ENCODE peak calls at places on chromosomes 6 and 20, in five cellular contexts. G is anterior cingulate cortex; K is right cardiac atrium; M is activated CD4-positive, alpha-beta T cell treated with anti-CD3 and anti-CD28 coated beads, Interleukin-2, amount 10 ng/mL, durations not matched to agents 7 days and 5 days; N is NCI-H460. J is an unnamed sample.

GRCh38 chr20:47610247-47610944 is 108.7 kb downstream of the NCOA3 start:
- DNase-seq in M (peak), N (peak), G (no peak), K (peak), J (no peak)

GRCh38 chr6:150880336-150880735 is 14.8 kb downstream of the MTHFD1L start:
- DNase-seq in M (no peak), K (no peak), N (no peak), G (no peak), J (no peak)

GRCh38 chr20:34988176-34988540 is 32.5 kb downstream of the MYH7B start:
- DNase-seq in M (no peak), K (no peak), G (no peak), N (no peak), J (peak)

GRCh38 chr20:62367483-62368302 is 581 bp upstream of the LAMA5 start:
- DNase-seq in M (no peak), G (no peak), K (peak), N (no peak), J (peak)

GRCh38 chr6:31652925-31653724 is 664 bp upstream of the BAG6 start:
- DNase-seq in K (peak), N (no peak), M (peak), G (peak), J (peak)

GRCh38 chr6:28266962-28267694 is at the start of gene ZSCAN26:
- DNase-seq in K (peak), N (peak), G (peak), M (peak), J (peak)

GRCh38 chr6:97023982-97024381 is 99.5 kb downstream of the KLHL32 start:
- DNase-seq in M (no peak), G (no peak), N (no peak), K (no peak), J (no peak)

GRCh38 chr6:156719395-156719719 is 57.8 kb upstream of the ARID1B start:
- DNase-seq in M (no peak), N (no peak), G (no peak), K (no peak), J (no peak)

GRCh38 chr6:158923801-158924498 is 76.1 kb downstream of the RSPH3 start:
- DNase-seq in K (no peak), M (no peak), G (no peak), N (no peak), J (no peak)

GRCh38 chr6:39005774-39006173 is 42.8 kb upstream of the GLP1R start:
- DNase-seq in G (no peak), N (no peak), K (no peak), M (no peak), J (no peak)

GRCh38 chr6:27687154-27688013 is 214.5 kb upstream of the ZNF184 start:
- DNase-seq in G (peak), M (peak), N (peak), K (peak), J (peak)

GRCh38 chr20:5234158-5234557 is 82.6 kb downstream of the PROKR2 start:
- DNase-seq in G (no peak), M (no peak), N (no peak), K (no peak), J (no peak)

GRCh38 chr6:37244430-37245310 is 12.9 kb upstream of the TBC1D22B start:
- DNase-seq in M (no peak), K (peak), G (no peak), N (peak), J (peak)

GRCh38 chr6:109454483-109455160 is 950 bp downstream of the MICAL1 start:
- DNase-seq in N (no peak), M (peak), K (no peak), G (peak), J (no peak)

GRCh38 chr20:11271319-11271718 is 597.5 kb upstream of the JAG1 start:
- DNase-seq in K (no peak), N (no peak), G (no peak), M (no peak), J (no peak)

GRCh38 chr6:29976253-29976587 is 33.9 kb downstream of the HLA-A start:
- DNase-seq in N (no peak), K (no peak), G (no peak), M (no peak), J (no peak)

GRCh38 chr6:161215876-161216615 is 57.8 kb downstream of the AGPAT4 start:
- DNase-seq in G (no peak), M (no peak), N (no peak), K (no peak), J (no peak)

GRCh38 chr6:18763086-18763485 is 375.9 kb downstream of the RNF144B start:
- DNase-seq in K (no peak), G (no peak), N (no peak), M (no peak), J (no peak)

GRCh38 chr6:122580731-122581130 is 29.5 kb upstream of the PKIB start:
- DNase-seq in N (no peak), K (no peak), M (no peak), G (no peak), J (no peak)

GRCh38 chr6:13548500-13549210 is 25.7 kb upstream of the SIRT5 start:
- DNase-seq in K (no peak), M (no peak), N (no peak), G (no peak), J (no peak)

GRCh38 chr20:36845288-36845969 is 30.5 kb upstream of the TLDC2 start:
- DNase-seq in G (peak), K (no peak), N (no peak), M (no peak), J (peak)

GRCh38 chr20:4674672-4675071 is 47.0 kb upstream of the PRND start:
- DNase-seq in N (no peak), K (no peak), G (no peak), M (no peak), J (no peak)

GRCh38 chr6:134185277-134185676 is 132.6 kb downstream of the SGK1 start:
- DNase-seq in N (no peak), G (no peak), K (no peak), M (no peak), J (no peak)

GRCh38 chr6:70686548-70687133 is 19.0 kb downstream of the SMAP1 start:
- DNase-seq in M (peak), K (no peak), G (no peak), N (peak), J (no peak)

GRCh38 chr20:1121439-1121838 is 3.0 kb downstream of the PSMF1 start:
- DNase-seq in N (no peak), M (no peak), G (no peak), K (no peak), J (no peak)

GRCh38 chr6:117345292-117345610 is 79.9 kb downstream of the VGLL2 start:
- DNase-seq in G (no peak), M (no peak), N (no peak), K (no peak), J (no peak)

GRCh38 chr20:38806855-38807655 is 1.6 kb downstream of the PPP1R16B start:
- DNase-seq in M (peak), G (peak), K (no peak), N (no peak), J (peak)

GRCh38 chr6:109891924-109892323 is 86.2 kb upstream of the GPR6 start:
- DNase-seq in K (no peak), M (no peak), G (no peak), N (no peak), J (no peak)

GRCh38 chr6:35742842-35743241 is 6.0 kb downstream of the ARMC12 start:
- DNase-seq in G (no peak), M (no peak), K (no peak), N (no peak), J (no peak)

GRCh38 chr20:61352381-61353260 is 100.6 kb downstream of the CDH4 start:
- DNase-seq in G (no peak), M (no peak), K (no peak), N (no peak), J (no peak)

GRCh38 chr6:134422426-134423231 is 104.7 kb upstream of the SGK1 start:
- DNase-seq in G (no peak), M (no peak), N (peak), K (no peak), J (no peak)

GRCh38 chr6:47478233-47479155 is 905 bp downstream of the CD2AP start:
- DNase-seq in K (no peak), G (no peak), M (no peak), N (no peak), J (no peak)

GRCh38 chr6:39714802-39715201 is 10.4 kb downstream of the KIF6 start:
- DNase-seq in K (no peak), N (no peak), G (no peak), M (no peak), J (no peak)

J was measured in posterior cingulate gyrus.